ENCODE peak calls at places on chromosomes 16 and 17, in four cellular contexts. One of them, this sample, is unnamed.

GRCh38 chr17:4908301-4908700 is 5.4 kb upstream of the CHRNE start:
- DNase-seq in GM12865: no peak
- DNase-seq in body of pancreas: no peak
- DNase-seq in AG10803: peak; percentile 22
- DNase-seq in this sample: peak; percentile 18

GRCh38 chr17:10105513-10106001 is 92.8 kb downstream of the GAS7 start:
- DNase-seq in AG10803: peak; percentile 79
- DNase-seq in GM12865: no peak
- DNase-seq in body of pancreas: no peak
- DNase-seq in this sample: peak; percentile 85

GRCh38 chr17:27226611-27227234 is 67.2 kb upstream of the WSB1 start:
- DNase-seq in GM12865: no peak
- DNase-seq in body of pancreas: no peak
- DNase-seq in AG10803: peak; percentile 36
- DNase-seq in this sample: peak; percentile 26

GRCh38 chr16:13154799-13155198 is 253.4 kb downstream of the SHISA9 start:
- DNase-seq in AG10803: no peak
- DNase-seq in body of pancreas: no peak
- DNase-seq in GM12865: no peak
- DNase-seq in this sample: no peak

GRCh38 chr17:28716740-28717577 is 709 bp downstream of the RAB34 start:
- DNase-seq in GM12865: no peak
- DNase-seq in AG10803: peak; percentile 44
- DNase-seq in body of pancreas: no peak
- DNase-seq in this sample: peak; percentile 41

GRCh38 chr16:89051521-89052166 is 42.0 kb upstream of the ACSF3 start:
- DNase-seq in body of pancreas: no peak
- DNase-seq in AG10803: no peak
- DNase-seq in GM12865: no peak
- DNase-seq in this sample: no peak

GRCh38 chr17:20995873-20996723 is 46.7 kb downstream of the USP22 start:
- DNase-seq in body of pancreas: peak; percentile 2
- DNase-seq in GM12865: no peak
- DNase-seq in AG10803: no peak
- DNase-seq in this sample: no peak

GRCh38 chr17:51336112-51336822 is 75.9 kb downstream of the UTP18 start:
- DNase-seq in GM12865: no peak
- DNase-seq in AG10803: no peak
- DNase-seq in body of pancreas: no peak
- DNase-seq in this sample: no peak

GRCh38 chr16:8727857-8728618 is 53.6 kb downstream of the ABAT start:
- DNase-seq in body of pancreas: no peak
- DNase-seq in AG10803: no peak
- DNase-seq in GM12865: no peak
- DNase-seq in this sample: no peak

GRCh38 chr16:11319529-11320146 is 25.6 kb upstream of the RMI2 start:
- DNase-seq in GM12865: no peak
- DNase-seq in body of pancreas: peak; percentile 39
- DNase-seq in AG10803: no peak
- DNase-seq in this sample: no peak

GRCh38 chr16:21599994-21600773 is 807 bp downstream of the METTL9 start:
- DNase-seq in body of pancreas: no peak
- DNase-seq in AG10803: no peak
- DNase-seq in GM12865: peak; percentile 47
- DNase-seq in this sample: peak; percentile 51

GRCh38 chr16:21608647-21609328 is 9.4 kb downstream of the METTL9 start:
- DNase-seq in AG10803: peak; percentile 78
- DNase-seq in GM12865: peak; percentile 27
- DNase-seq in body of pancreas: no peak
- DNase-seq in this sample: no peak

GRCh38 chr16:84532299-84532724 is 27.9 kb upstream of the MEAK7 start:
- DNase-seq in body of pancreas: peak; percentile 31
- DNase-seq in GM12865: peak; percentile 29
- DNase-seq in AG10803: peak; percentile 98
- DNase-seq in this sample: peak; percentile 97

GRCh38 chr16:11232852-11233726 is 22.9 kb downstream of the SOCS1 start:
- DNase-seq in AG10803: no peak
- DNase-seq in GM12865: peak; percentile 88
- DNase-seq in body of pancreas: no peak
- DNase-seq in this sample: no peak

GRCh38 chr16:23324727-23325126 is 22.6 kb downstream of the SCNN1B start:
- DNase-seq in GM12865: no peak
- DNase-seq in AG10803: no peak
- DNase-seq in body of pancreas: peak; percentile 50
- DNase-seq in this sample: no peak

GRCh38 chr17:11583306-11583992 is 14.8 kb upstream of the DNAH9 start:
- DNase-seq in AG10803: no peak
- DNase-seq in body of pancreas: no peak
- DNase-seq in GM12865: no peak
- DNase-seq in this sample: no peak

GRCh38 chr16:66427036-66427446 is at the start of gene BEAN1:
- DNase-seq in GM12865: no peak
- DNase-seq in body of pancreas: peak; percentile 36
- DNase-seq in AG10803: peak; percentile 13
- DNase-seq in this sample: no peak

GRCh38 chr17:19464033-19465026 is 53.3 kb downstream of the RNF112 start:
- DNase-seq in AG10803: peak; percentile 65
- DNase-seq in GM12865: no peak
- DNase-seq in body of pancreas: peak; percentile 19
- DNase-seq in this sample: peak; percentile 76
- H3K4me3 ChIP-seq in AG10803: no peak overlapping the region
- H3K4me3 ChIP-seq in GM12865: no peak overlapping the region
- H3K4me3 ChIP-seq in body of pancreas: no peak overlapping the region
- H3K4me3 ChIP-seq in this sample: no peak overlapping the region

DNA sequence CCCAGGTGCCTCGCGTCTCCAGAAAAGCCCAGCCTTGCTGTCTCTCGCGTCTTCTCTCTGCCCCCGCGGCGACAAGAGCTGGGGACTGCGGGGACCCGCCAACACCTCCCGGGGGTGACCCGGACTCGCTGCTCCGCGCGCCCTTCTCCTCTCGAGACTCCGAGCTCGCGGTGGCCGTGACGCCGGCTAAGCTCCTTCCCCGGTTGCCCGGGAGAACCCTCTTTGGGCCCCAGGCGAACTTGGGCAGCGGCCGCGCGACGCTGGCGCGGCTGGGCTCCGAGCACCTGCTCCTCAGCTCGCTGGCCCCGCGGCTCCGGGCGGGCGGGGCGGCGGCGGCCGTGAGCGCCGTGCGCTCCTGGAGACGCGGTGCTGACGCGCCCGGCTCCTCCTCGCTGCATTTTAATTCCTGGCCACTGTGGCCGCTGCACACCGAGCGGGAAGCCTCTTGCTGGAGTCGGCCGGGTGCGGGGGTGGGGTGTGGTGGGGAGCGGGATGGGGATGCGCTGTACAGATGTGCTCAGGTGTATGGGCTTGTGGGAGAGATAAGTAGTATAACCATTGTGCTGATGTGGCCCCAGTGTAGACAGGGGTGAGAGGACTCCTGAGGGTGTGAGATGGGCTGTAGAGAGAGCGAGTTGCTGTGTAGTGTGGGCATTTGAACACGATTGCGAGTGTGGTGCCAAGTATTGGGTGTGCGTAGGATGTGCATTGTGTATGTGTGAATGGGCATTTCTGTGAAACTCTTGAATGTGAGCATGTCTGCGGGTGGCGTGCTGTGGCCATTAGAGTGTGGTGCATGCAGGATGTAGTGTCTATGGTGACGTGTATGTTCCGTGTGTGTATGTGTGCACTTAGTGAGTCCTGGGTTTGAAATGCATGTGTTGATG is at the start of gene ASIC2:
- DNase-seq in GM12865: no peak
- DNase-seq in AG10803: no peak
- DNase-seq in body of pancreas: peak; percentile 6
- DNase-seq in this sample: no peak
- TF ChIP-seq CTCF in GM12865: no peak
- TF ChIP-seq CTCF in AG10803: no peak
- TF ChIP-seq CTCF in body of pancreas: no peak
- TF ChIP-seq CTCF in this sample: no peak

GRCh38 chr17:65455972-65456343 is 105.5 kb downstream of the AXIN2 start:
- DNase-seq in AG10803: peak; percentile 17
- DNase-seq in GM12865: peak; percentile 7
- DNase-seq in body of pancreas: peak; percentile 27
- DNase-seq in this sample: peak; percentile 32

GRCh38 chr17:65456368-65457151 is 104.9 kb downstream of the AXIN2 start:
- DNase-seq in GM12865: no peak
- DNase-seq in body of pancreas: no peak
- DNase-seq in AG10803: no peak
- DNase-seq in this sample: no peak

GRCh38 chr17:65457635-65458257 is 103.7 kb downstream of the AXIN2 start:
- DNase-seq in GM12865: no peak
- DNase-seq in body of pancreas: no peak
- DNase-seq in AG10803: no peak
- DNase-seq in this sample: no peak

GRCh38 chr17:65455154-65455971 is 106.1 kb downstream of the AXIN2 start:
- DNase-seq in GM12865: no peak
- DNase-seq in AG10803: no peak
- DNase-seq in body of pancreas: no peak
- DNase-seq in this sample: no peak

DNA sequence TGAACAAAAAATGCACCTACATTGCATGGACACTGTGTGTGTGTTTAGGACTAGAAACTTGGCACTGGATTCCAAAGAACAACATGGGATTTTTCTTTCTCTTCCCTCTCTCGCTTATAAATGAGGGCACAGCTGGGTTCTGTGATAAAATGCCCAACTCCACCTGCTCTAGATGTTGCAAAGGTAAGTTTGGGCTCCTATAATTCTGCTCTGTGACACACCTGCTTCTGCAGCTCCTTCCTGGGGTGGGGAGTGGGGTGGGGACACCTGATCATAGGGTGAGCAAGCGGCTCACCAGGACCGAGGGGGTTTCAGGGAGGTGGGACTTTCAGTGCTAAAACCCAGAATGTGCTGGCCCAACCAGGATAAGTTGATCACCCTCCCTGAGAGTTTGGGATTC is 104.3 kb downstream of the AXIN2 start:
- DNase-seq in GM12865: no peak
- DNase-seq in AG10803: no peak
- DNase-seq in body of pancreas: no peak
- DNase-seq in this sample: no peak
- H3K4me3 ChIP-seq in GM12865: no peak overlapping the region
- H3K4me3 ChIP-seq in AG10803: no peak overlapping the region
- H3K4me3 ChIP-seq in body of pancreas: no peak overlapping the region
- H3K4me3 ChIP-seq in this sample: no peak overlapping the region

GRCh38 chr17:75937652-75938051 is 3.2 kb downstream of the FBF1 start:
- DNase-seq in AG10803: no peak
- DNase-seq in GM12865: no peak
- DNase-seq in body of pancreas: no peak
- DNase-seq in this sample: no peak

GRCh38 chr17:75941442-75941819 is 589 bp upstream of the FBF1 start:
- DNase-seq in body of pancreas: peak; percentile 48
- DNase-seq in AG10803: no peak
- DNase-seq in GM12865: no peak
- DNase-seq in this sample: no peak

GRCh38 chr17:75942473-75942872 is 1.6 kb upstream of the FBF1 start:
- DNase-seq in body of pancreas: no peak
- DNase-seq in GM12865: no peak
- DNase-seq in AG10803: no peak
- DNase-seq in this sample: no peak

GRCh38 chr17:75945202-75945601 is 4.4 kb upstream of the FBF1 start:
- DNase-seq in GM12865: no peak
- DNase-seq in AG10803: no peak
- DNase-seq in body of pancreas: no peak
- DNase-seq in this sample: no peak

DNA sequence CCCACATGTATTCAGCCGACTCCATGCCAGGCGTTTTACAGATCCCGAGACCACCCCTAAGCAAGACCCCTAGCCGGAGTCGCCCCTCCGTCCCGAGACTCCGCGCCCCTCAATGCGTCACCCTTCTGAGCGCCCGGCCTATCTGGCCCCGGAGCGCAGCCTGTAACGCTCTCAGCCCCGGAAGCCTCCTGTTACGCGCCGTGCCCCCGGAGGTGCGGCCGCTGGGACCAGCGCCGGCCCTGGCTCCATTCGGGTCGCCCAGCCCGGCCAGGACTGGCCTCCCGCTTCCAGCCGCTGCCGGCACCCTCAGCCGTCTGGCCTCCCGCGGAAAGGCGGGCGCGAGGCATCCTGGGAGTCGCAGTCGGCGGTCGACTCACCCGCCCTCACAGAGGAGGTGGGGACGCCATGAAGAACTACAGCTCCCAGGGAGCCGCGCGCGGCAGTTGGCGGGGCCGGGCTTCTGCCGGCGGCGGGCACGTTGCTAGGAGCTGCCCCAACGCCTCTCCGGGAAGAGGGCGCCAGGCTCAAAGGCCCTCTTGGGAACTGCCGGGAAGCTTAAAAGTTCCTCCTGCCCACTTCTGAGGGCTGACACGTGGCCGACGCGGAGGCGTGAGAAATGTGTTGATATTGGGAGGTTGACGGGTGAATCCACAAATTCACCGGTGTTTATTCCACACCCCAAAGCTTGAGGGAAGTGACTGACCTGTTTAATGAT is at the start of gene FBF1:
- DNase-seq in GM12865: peak; percentile 93
- DNase-seq in AG10803: peak; percentile 93
- DNase-seq in body of pancreas: peak; percentile 96
- DNase-seq in this sample: peak; percentile 88
- TF ChIP-seq CTCF in GM12865: peak; percentile 2
- TF ChIP-seq CTCF in AG10803: no peak
- TF ChIP-seq CTCF in body of pancreas: no peak
- TF ChIP-seq CTCF in this sample: no peak

GRCh38 chr17:69696645-69697044 is 282.1 kb downstream of the MAP2K6 start:
- DNase-seq in GM12865: no peak
- DNase-seq in body of pancreas: no peak
- DNase-seq in AG10803: no peak
- DNase-seq in this sample: peak; percentile 51

GRCh38 chr17:69704935-69705334 is 290.4 kb downstream of the MAP2K6 start:
- DNase-seq in body of pancreas: no peak
- DNase-seq in GM12865: no peak
- DNase-seq in AG10803: no peak
- DNase-seq in this sample: no peak

DNA sequence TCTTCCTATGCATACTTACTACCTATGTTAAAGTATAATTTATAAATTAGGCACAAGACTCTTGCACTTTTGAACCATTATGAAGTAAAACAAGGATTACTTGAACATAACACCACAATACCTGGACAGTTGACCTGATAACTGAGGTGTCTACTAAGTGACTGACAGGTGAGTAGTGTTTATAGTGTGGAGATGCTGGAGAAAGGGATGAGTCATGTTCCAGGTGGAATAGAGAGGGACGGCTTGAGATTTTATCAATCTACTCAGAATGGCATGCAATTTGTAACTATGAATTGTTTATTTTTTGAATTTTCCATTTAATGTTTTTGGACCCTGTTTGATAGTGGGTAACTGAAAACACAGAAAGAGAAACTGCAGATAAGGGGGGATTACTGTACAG is 287.6 kb downstream of the MAP2K6 start:
- DNase-seq in AG10803: no peak
- DNase-seq in GM12865: no peak
- DNase-seq in body of pancreas: no peak
- DNase-seq in this sample: no peak
- H3K4me3 ChIP-seq in AG10803: no peak overlapping the region
- H3K4me3 ChIP-seq in GM12865: no peak overlapping the region
- H3K4me3 ChIP-seq in body of pancreas: no peak overlapping the region
- H3K4me3 ChIP-seq in this sample: no peak overlapping the region